ENCODE peak calls at places on chromosome 18, in nine cellular contexts. W is gastrocnemius medialis, L is neuronal stem cell, H is cardiac muscle cell, R is H7, D is dorsolateral prefrontal cortex, B is K562, Q is adrenal gland, A is breast epithelium. Y is an unnamed sample.

GRCh38 chr18:54267688-54268087 is 1.6 kb upstream of the POLI start:
- DNase-seq in D (peak; percentile 25), Q (no peak), W (no peak), R (no peak), A (no peak), H (no peak), L (no peak), B (no peak), Y (no peak)

GRCh38 chr18:32469691-32470131 is 971 bp downstream of the GAREM1 start:
- DNase-seq in L (peak; percentile 15), D (no peak), W (no peak), Q (peak; percentile 11), R (no peak), B (no peak), A (no peak), H (peak; percentile 20), Y (no peak)

GRCh38 chr18:75173125-75173432 is 35.9 kb downstream of the PTGR3 start:
- DNase-seq in A (no peak), L (no peak), Q (peak; percentile 8), D (no peak), R (peak; percentile 67), W (no peak), H (peak; percentile 4), B (no peak), Y (no peak)

GRCh38 chr18:43587538-43588153 is 310.4 kb upstream of the SYT4 start:
- DNase-seq in H (peak; percentile 63), R (peak; percentile 48), L (peak; percentile 8), B (peak; percentile 14), A (no peak), Q (peak; percentile 30), W (no peak), D (no peak), Y (no peak)

GRCh38 chr18:32771169-32771751 is 1.6 kb downstream of the KLHL14 start:
- DNase-seq in A (no peak), H (no peak), B (no peak), R (peak; percentile 75), L (no peak), W (no peak), D (no peak), Q (no peak), Y (no peak)

GRCh38 chr18:72867721-72868665 is at the start of gene NETO1:
- DNase-seq in W (no peak), D (no peak), B (no peak), H (no peak), Q (no peak), L (peak; percentile 49), R (peak; percentile 84), A (no peak), Y (no peak)

GRCh38 chr18:79903787-79904356 is 47.6 kb downstream of the SLC66A2 start:
- DNase-seq in D (no peak), L (no peak), Q (no peak), H (no peak), B (no peak), R (peak; percentile 43), W (peak; percentile 7), A (no peak), Y (no peak)

GRCh38 chr18:37452015-37452414 is 113.6 kb downstream of the CELF4 start:
- DNase-seq in R (no peak), H (no peak), W (no peak), B (no peak), Q (no peak), D (no peak), A (no peak), L (no peak), Y (no peak)

GRCh38 chr18:54736981-54737380 is 91.3 kb upstream of the RAB27B start:
- DNase-seq in Q (no peak), A (no peak), H (no peak), D (no peak), R (no peak), L (no peak), W (no peak), B (no peak), Y (no peak)

GRCh38 chr18:23143059-23143831 is 8.0 kb downstream of the CABLES1 start:
- DNase-seq in Q (peak; percentile 68), R (no peak), W (peak; percentile 56), A (no peak), B (no peak), D (peak; percentile 49), H (peak; percentile 45), L (no peak), Y (no peak)

GRCh38 chr18:69956655-69957054 is 9.0 kb upstream of the CD226 start:
- DNase-seq in Q (no peak), R (no peak), W (no peak), H (no peak), B (no peak), D (no peak), A (no peak), L (no peak), Y (no peak)

GRCh38 chr18:73646772-73647171 is 500.9 kb downstream of the FBXO15 start:
- DNase-seq in D (no peak), A (no peak), L (no peak), Q (no peak), B (no peak), H (peak; percentile 26), W (no peak), R (no peak), Y (peak; percentile 36)

GRCh38 chr18:76255070-76255683 is 239.9 kb downstream of the ZNF516 start:
- DNase-seq in L (no peak), D (no peak), H (no peak), W (no peak), R (no peak), B (no peak), A (no peak), Q (no peak), Y (no peak)

GRCh38 chr18:61572871-61573270 is 239.6 kb downstream of the CDH20 start:
- DNase-seq in H (no peak), L (no peak), W (no peak), R (no peak), B (no peak), Q (no peak), A (no peak), D (no peak), Y (peak; percentile 59)

GRCh38 chr18:79823120-79823519 is 25.4 kb downstream of the KCNG2 start:
- DNase-seq in Q (no peak), W (no peak), H (peak; percentile 12), L (no peak), B (no peak), A (no peak), D (no peak), R (peak; percentile 39), Y (no peak)

GRCh38 chr18:77811510-77811909 is 561.9 kb downstream of the GALR1 start:
- DNase-seq in A (no peak), L (no peak), D (no peak), W (no peak), B (no peak), Q (peak; percentile 40), R (no peak), H (no peak), Y (no peak)

DNA sequence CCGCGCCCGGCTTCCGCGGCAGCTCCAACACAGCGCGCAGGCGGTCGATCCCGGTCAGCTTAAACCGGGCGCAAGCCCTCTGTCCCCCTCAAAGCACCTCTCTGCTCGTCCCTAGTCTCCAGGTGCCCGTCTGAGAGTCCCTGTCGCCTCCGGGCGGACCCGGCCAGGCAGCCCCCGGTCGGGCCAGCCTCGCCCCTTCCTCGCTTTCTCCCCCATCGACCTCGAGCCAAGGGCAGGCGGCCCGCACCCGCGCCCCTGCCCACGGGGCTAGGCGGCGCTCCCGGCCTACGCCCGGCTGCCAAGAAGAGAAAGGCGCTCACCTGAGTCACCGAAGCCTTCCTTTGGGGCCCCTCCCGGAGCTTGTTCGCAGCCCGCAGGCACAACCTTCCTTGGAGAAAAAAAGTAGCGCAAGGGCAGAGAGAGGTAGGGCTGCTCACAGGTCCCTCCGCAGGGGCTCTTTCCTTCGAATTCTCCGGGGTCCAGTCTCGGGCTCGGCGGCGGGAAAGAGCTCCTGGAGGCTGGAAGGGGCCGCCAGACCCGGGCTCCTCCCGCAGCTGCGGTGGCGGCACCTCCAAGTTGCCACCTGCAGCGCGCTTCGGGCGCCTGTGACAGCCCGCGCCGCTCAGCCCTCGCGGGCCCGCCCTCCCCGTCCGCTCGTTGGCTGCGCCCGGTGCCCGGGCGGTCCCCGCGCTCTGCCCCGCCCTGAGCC is 86.4 kb upstream of the EPB41L3 start:
- DNase-seq in H (peak; percentile 77), D (peak; percentile 74), R (peak; percentile 95), Q (peak; percentile 82), W (peak; percentile 44), A (peak; percentile 59), B (peak; percentile 26), L (peak; percentile 77), Y (no peak)
- H3K27me3 ChIP-seq in H (no peaks in the 10 kb centered on the region), D (no peaks in the 10 kb centered on the region), R (peaks cover 57% of the 10 kb centered on the region), Q (no peaks in the 10 kb centered on the region), W (peaks cover 19% of the 10 kb centered on the region), A (no peaks in the 10 kb centered on the region), B (no peaks in the 10 kb centered on the region), L (no peaks in the 10 kb centered on the region), Y (peaks cover 6% of the 10 kb centered on the region)

GRCh38 chr18:58132595-58133191 is 88.7 kb downstream of the NEDD4L start:
- DNase-seq in H (peak; percentile 3), R (no peak), A (no peak), W (no peak), B (no peak), D (no peak), L (no peak), Q (no peak), Y (no peak)

GRCh38 chr18:58135170-58135569 is 91.1 kb downstream of the NEDD4L start:
- DNase-seq in R (no peak), W (no peak), H (peak; percentile 62), D (no peak), Q (no peak), L (no peak), A (no peak), B (no peak), Y (peak; percentile 92)

GRCh38 chr18:58136865-58137264 is 92.8 kb downstream of the NEDD4L start:
- DNase-seq in D (no peak), Q (no peak), W (no peak), B (no peak), A (no peak), R (no peak), H (peak; percentile 33), L (no peak), Y (no peak)

GRCh38 chr18:58139627-58140026 is 95.6 kb downstream of the NEDD4L start:
- DNase-seq in D (no peak), H (no peak), Q (no peak), R (peak; percentile 46), B (no peak), L (no peak), A (no peak), W (no peak), Y (no peak)

GRCh38 chr18:58135806-58136331 is 91.8 kb downstream of the NEDD4L start:
- DNase-seq in R (peak; percentile 84), D (peak; percentile 58), H (peak; percentile 79), L (peak; percentile 49), Q (peak; percentile 69), B (peak; percentile 75), A (no peak), W (no peak), Y (no peak)
- H3K27me3 ChIP-seq in R (no peaks in the 10 kb centered on the region), D (no peaks in the 10 kb centered on the region), H (no peaks in the 10 kb centered on the region), L (no peaks in the 10 kb centered on the region), Q (no peaks in the 10 kb centered on the region), B (no peaks in the 10 kb centered on the region), A (no peaks in the 10 kb centered on the region), W (no peaks in the 10 kb centered on the region), Y (no peaks in the 10 kb centered on the region)

GRCh38 chr18:50410894-50411293 is 36.0 kb downstream of the SKA1 start:
- DNase-seq in W (no peak), L (no peak), Q (peak; percentile 54), D (no peak), B (no peak), R (no peak), H (peak; percentile 85), A (no peak), Y (no peak)
- H3K27me3 ChIP-seq in W (peaks cover 15% of the 10 kb centered on the region), L (no peaks in the 10 kb centered on the region), Q (no peaks in the 10 kb centered on the region), D (no peaks in the 10 kb centered on the region), B (no peaks in the 10 kb centered on the region), R (no peaks in the 10 kb centered on the region), H (no peaks in the 10 kb centered on the region), A (no peaks in the 10 kb centered on the region), Y (peaks cover 4% of the 10 kb centered on the region)

GRCh38 chr18:45608400-45608799 is 6.9 kb upstream of the SLC14A2 start:
- DNase-seq in D (no peak), W (no peak), R (no peak), B (no peak), L (no peak), Q (no peak), A (no peak), H (peak; percentile 3), Y (no peak)
- H3K27me3 ChIP-seq in D (no peaks in the 10 kb centered on the region), W (no peaks in the 10 kb centered on the region), R (no peaks in the 10 kb centered on the region), B (no peaks in the 10 kb centered on the region), L (no peaks in the 10 kb centered on the region), Q (no peaks in the 10 kb centered on the region), A (no peaks in the 10 kb centered on the region), H (no peaks in the 10 kb centered on the region), Y (peaks cover 12% of the 10 kb centered on the region)

Y was measured in BJ.